ENCODE peak calls at places on chromosomes 4 and X, in five cellular contexts. R is A673, J is fibroblast of lung, Z is IMR-90, E is RWPE1. N is an unnamed sample.

GRCh38 chr4:33649015-33649414 is 2595.3 kb downstream of the ARAP2 start:
- DNase-seq in E (no peak), J (peak), Z (peak), R (peak), N (no peak)

GRCh38 chrX:24475480-24475879 is 10.4 kb downstream of the PDK3 start:
- DNase-seq in J (no peak), E (no peak), R (no peak), Z (no peak), N (no peak)

GRCh38 chrX:68443155-68443868 is 10.0 kb upstream of the OPHN1 start:
- DNase-seq in R (peak), J (peak), Z (peak), E (no peak), N (no peak)

GRCh38 chr4:81839347-81840042 is 367.8 kb upstream of the RASGEF1B start:
- DNase-seq in E (no peak), J (no peak), R (no peak), Z (no peak), N (no peak)

GRCh38 chr4:2663275-2663674 is 92.9 kb downstream of the TNIP2 start:
- DNase-seq in R (no peak), J (no peak), Z (no peak), E (no peak), N (no peak)

GRCh38 chr4:134327274-134328122 is 125.9 kb upstream of the PABPC4L start:
- DNase-seq in J (no peak), R (no peak), E (no peak), Z (no peak), N (no peak)

GRCh38 chr4:89121711-89122387 is 10.5 kb downstream of the TIGD2 start:
- DNase-seq in E (no peak), Z (no peak), J (peak), R (no peak), N (no peak)

GRCh38 chr4:106287353-106287969 is 28.5 kb downstream of the TBCK start:
- DNase-seq in J (peak), Z (peak), E (peak), R (peak), N (no peak)

GRCh38 chrX:118520858-118521206 is 25.2 kb downstream of the DOCK11 start:
- DNase-seq in E (no peak), R (no peak), Z (no peak), J (peak), N (no peak)
- H3K27ac ChIP-seq in E (no peak), R (no peak), Z (peak), J (peak), N (no peak)

GRCh38 chrX:2395261-2395850 is 105.4 kb downstream of the DHRSX start:
- DNase-seq in Z (no peak), R (no peak), E (no peak), J (no peak), N (no peak)
- H3K27ac ChIP-seq in Z (no peak), R (no peak), E (no peak), J (no peak), N (no peak)

DNA sequence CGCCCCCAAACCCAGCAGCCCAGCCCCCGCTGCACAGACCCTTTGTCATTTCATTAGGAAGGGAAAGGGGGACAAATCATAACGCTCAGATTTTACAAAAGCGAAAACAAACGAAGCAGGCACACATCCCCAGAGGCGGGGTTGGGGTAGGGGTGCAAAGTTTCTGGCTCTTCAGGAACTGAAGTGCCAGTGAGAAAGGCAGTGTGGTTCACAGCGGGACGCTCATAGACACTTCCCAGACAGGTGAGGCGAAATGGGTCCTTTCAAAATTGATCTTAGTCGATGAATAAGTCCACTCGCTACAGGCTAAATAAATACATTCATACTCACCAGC is 1.2 kb upstream of the MBNL3 start:
- DNase-seq in Z (no peak), E (no peak), J (no peak), R (no peak), N (no peak)
- H3K27ac ChIP-seq in Z (no peak), E (peak), J (no peak), R (peak), N (peak)

GRCh38 chrX:42415636-42416035 is 362.3 kb downstream of the PPP1R2C start:
- DNase-seq in J (no peak), E (no peak), Z (no peak), R (no peak), N (no peak)

GRCh38 chrX:42414057-42414456 is 363.9 kb downstream of the PPP1R2C start:
- DNase-seq in Z (no peak), J (no peak), E (no peak), R (no peak), N (no peak)
- H3K27ac ChIP-seq in Z (no peak), J (no peak), E (no peak), R (no peak), N (no peak)

DNA sequence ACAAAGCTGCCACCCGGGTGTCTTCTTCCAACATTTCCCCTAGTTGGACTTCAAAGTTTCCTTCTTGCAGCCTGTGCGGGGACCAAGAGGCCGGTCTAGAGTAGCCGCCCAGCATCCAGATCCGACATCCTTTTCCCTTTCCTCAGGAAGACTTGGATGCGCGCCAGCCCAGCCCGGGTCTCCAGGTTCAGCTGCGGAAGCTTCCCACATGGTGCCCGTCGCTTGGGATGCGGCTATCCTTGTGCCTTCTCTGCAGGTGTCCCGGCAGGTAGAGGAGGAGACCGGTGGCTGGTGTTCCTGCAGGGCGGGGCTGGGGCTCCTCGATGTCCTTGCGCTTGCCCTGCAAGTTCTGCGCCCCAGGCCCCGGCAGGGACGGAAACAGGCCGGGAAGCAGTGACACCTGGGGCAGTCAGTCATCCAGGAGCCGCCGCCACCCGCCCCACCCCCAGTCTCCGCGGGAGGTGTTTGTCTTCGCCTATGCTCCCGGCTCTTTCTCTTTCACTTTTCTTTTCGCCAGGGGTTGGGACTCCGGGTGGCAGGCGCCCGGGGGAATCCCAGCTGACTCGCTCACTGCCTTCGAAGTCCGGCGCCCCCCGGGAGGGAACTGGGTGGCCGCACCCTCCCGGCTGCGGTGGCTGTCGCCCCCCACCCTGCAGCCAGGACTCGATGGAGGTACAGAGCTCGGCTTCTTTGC is at the start of gene IL15:
- DNase-seq in Z (peak), R (peak), J (peak), E (peak), N (peak)
- H3K27ac ChIP-seq in Z (peak), R (no peak), J (peak), E (peak), N (peak)

GRCh38 chr4:147834480-147834879 is 102.6 kb downstream of the ARHGAP10 start:
- DNase-seq in R (no peak), Z (no peak), J (no peak), E (no peak), N (no peak)
- H3K27ac ChIP-seq in R (no peak), Z (no peak), J (no peak), E (no peak), N (no peak)

DNA sequence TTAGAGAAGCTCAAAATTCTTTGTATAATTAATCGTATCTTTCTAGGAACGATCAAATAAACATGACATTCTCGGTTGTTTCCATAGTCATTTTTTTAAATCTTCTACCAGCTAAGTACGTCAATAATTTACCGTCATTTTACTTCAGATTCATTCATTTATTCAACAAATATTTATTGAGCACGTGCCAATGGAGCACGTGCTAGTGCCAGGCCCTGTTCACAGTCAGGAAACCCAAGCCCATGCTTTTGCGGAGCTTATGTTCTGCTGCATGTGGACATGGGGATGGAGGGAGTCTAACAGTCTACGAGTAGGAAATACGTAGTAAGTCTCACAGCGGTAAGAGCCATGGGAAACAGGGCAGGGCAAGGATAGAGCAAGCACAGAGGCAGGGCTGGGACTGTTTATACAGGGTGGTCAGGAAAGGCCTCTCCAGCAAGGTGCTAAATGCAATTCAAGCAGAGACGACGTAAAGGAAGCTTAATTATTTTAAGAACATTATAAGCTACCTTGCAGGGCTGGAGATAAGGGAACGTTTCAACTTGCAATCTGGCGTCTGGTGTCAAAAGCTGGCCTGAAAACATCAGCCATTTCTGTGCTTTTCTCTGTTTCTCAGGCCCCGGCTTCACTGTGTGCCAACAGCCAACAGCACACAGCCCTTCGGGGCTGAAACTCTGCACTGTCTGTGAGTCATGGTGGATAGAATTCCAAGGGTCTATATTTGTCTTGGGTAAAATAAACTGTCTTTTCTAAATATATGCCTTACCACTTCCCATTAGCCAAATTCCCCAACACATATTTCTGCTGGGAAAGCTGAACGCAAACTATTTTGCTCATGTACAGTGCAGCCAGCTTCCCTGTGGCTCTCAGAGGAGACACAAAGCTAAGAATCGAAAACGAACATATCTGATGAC is 517.0 kb upstream of the ZFP42 start:
- DNase-seq in E (peak), Z (peak), R (no peak), J (peak), N (no peak)
- H3K27ac ChIP-seq in E (peak), Z (peak), R (no peak), J (peak), N (no peak)

DNA sequence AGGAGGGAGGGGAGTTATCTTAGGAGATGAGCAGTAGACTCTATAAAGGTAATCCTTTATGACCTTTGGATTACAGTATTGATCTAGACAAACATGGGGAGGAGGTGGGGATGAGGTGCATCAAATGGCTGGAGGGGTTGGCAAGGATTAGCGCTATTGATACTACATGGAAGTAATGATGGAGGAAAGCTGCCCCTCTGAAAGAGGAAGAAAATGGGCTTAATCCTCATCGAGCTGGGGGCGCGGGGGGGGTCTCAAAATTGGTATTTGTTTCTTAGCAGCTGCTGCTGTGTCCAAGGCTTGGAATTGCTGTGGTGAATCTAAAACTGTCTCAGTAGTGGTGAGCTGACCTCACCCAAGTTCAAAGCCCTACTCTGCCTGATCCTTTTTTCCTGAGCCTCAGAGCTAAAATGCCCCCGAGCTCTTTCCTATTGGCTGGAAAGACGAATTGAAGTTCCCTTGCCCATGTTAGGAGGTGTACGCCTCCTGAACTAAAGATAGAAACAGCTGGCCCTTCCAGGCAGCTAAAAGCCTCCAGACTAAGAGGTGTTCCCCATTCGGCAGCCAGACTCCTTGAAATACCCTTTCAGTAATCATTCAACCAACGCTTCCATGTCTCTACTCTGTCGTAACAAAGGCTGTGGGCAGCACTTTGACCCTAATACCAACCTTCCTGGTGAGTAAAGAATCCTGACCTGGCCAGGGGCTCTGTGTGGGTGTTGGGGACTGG is at the start of gene ITGB1BP2:
- DNase-seq in J (peak), E (no peak), Z (peak), R (no peak), N (no peak)
- H3K27ac ChIP-seq in J (no peak), E (peak), Z (no peak), R (no peak), N (peak)

GRCh38 chr4:139246166-139246565 is 33.9 kb downstream of the MGARP start:
- DNase-seq in J (no peak), R (no peak), E (no peak), Z (no peak), N (no peak)

GRCh38 chr4:139245590-139245989 is 34.4 kb downstream of the MGARP start:
- DNase-seq in J (peak), R (no peak), E (no peak), Z (peak), N (no peak)

GRCh38 chr4:139242511-139243051 is 37.4 kb downstream of the MGARP start:
- DNase-seq in Z (peak), J (peak), R (no peak), E (peak), N (no peak)

GRCh38 chr4:139241784-139242151 is 38.3 kb downstream of the MGARP start:
- DNase-seq in R (no peak), J (no peak), Z (no peak), E (no peak), N (no peak)

DNA sequence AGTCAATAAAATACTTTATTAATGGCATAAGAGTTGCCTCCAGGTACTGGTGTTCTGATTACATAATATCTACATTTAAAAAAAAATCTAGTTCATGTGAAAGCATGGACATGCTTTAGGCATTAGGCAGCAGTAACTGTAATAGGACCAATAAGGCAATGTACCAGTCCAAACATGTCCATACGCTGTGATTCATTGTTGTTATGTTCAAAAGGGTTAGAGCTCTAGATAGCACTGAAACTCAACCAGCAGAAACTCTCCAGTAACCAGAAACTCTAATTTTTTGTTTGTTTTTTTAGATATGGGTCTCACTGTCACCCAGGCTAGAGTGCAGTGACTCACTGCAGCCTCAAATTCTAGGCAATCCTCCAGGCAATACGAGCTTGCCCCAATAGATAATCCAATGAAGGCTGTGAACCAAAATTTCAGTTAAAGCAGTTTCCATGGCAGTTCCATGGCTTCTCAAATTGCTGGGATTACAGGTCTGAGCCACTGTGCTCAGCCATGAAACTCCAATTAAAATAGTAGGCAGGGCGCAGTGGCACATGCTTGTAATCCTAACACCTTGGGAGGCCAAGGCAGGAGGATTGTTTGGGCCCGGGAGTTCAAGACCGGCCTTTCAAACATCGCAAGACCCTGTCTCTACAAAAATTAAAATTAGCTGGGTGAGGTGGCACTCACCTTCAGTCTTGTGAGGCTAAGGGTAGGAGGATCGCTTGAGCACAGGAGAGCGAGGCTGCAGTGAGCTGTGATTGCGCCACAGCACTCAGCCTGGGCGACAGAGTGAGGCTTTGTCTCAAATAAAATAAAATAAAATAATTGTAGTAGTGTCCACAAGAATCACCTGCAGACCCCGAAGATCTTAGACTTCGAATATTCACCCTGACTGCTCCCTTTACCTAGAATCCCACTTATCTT is 36.3 kb downstream of the MGARP start:
- DNase-seq in J (peak), R (no peak), Z (peak), E (peak), N (no peak)
- H3K27ac ChIP-seq in J (peak), R (no peak), Z (peak), E (peak), N (no peak)

GRCh38 chr4:185254434-185254833 is 45.0 kb downstream of the SNX25 start:
- DNase-seq in E (no peak), R (no peak), J (peak), Z (peak), N (no peak)

GRCh38 chr4:185257086-185257485 is 47.7 kb downstream of the SNX25 start:
- DNase-seq in Z (no peak), J (no peak), E (no peak), R (no peak), N (no peak)

GRCh38 chr4:185257694-185258093 is 48.3 kb downstream of the SNX25 start:
- DNase-seq in R (no peak), J (no peak), Z (no peak), E (no peak), N (no peak)

GRCh38 chr4:185255868-185256267 is 46.5 kb downstream of the SNX25 start:
- DNase-seq in R (no peak), Z (no peak), J (no peak), E (no peak), N (no peak)

GRCh38 chr4:185256444-185256843 is 47.0 kb downstream of the SNX25 start:
- DNase-seq in E (peak), Z (peak), J (peak), R (no peak), N (no peak)
- H3K27ac ChIP-seq in E (peak), Z (no peak), J (no peak), R (no peak), N (no peak)

N was measured in right cardiac atrium.